ENCODE peak calls at places on chromosomes 2 and 18, in seven cellular contexts. J is AG04450; K is upper lobe of right lung; E is adrenal gland; P is A673; Q is ovary; R is CD4-positive, CD25-positive, alpha-beta regulatory T cell. Y is an unnamed sample.

GRCh38 chr2:10814571-10815331 is 2.2 kb upstream of the PDIA6 start:
- DNase-seq in J (no peak), K (no peak), E (no peak), P (peak; percentile 45), Q (no peak), R (no peak), Y (no peak)

GRCh38 chr2:224927671-224928173 is 114.5 kb downstream of the DOCK10 start:
- DNase-seq in J (peak; percentile 60), K (no peak), E (no peak), P (no peak), Q (no peak), R (peak; percentile 85), Y (no peak)

GRCh38 chr2:127061377-127062273 is 45.3 kb downstream of the BIN1 start:
- DNase-seq in J (no peak), K (no peak), E (no peak), P (peak; percentile 56), Q (no peak), R (no peak), Y (no peak)

GRCh38 chr2:202643012-202643858 is 8.5 kb downstream of the FAM117B start:
- DNase-seq in J (no peak), K (no peak), E (no peak), P (no peak), Q (no peak), R (peak; percentile 73), Y (no peak)

GRCh38 chr18:10330428-10330827 is 124.0 kb upstream of the APCDD1 start:
- DNase-seq in J (no peak), K (no peak), E (no peak), P (no peak), Q (no peak), R (no peak), Y (no peak)

GRCh38 chr2:184598313-184599053 is at the start of gene ZNF804A:
- DNase-seq in J (no peak), K (peak; percentile 75), E (peak; percentile 45), P (peak; percentile 87), Q (peak; percentile 48), R (no peak), Y (peak; percentile 36)

GRCh38 chr2:3430211-3430610 is 50.7 kb downstream of the TRAPPC12 start:
- DNase-seq in J (no peak), K (no peak), E (no peak), P (no peak), Q (no peak), R (no peak), Y (no peak)

GRCh38 chr2:61172671-61173070 is 10.7 kb downstream of the C2orf74 start:
- DNase-seq in J (no peak), K (no peak), E (no peak), P (no peak), Q (no peak), R (no peak), Y (no peak)

GRCh38 chr2:204901591-204901990 is 356.3 kb downstream of the PARD3B start:
- DNase-seq in J (no peak), K (no peak), E (no peak), P (no peak), Q (no peak), R (no peak), Y (no peak)

GRCh38 chr2:79219383-79219988 is 59.9 kb upstream of the REG3A start:
- DNase-seq in J (no peak), K (no peak), E (peak; percentile 54), P (peak; percentile 64), Q (no peak), R (peak; percentile 43), Y (peak; percentile 8)

GRCh38 chr2:10258326-10258725 is 44.4 kb upstream of the HPCAL1 start:
- DNase-seq in J (no peak), K (peak; percentile 15), E (no peak), P (no peak), Q (no peak), R (no peak), Y (no peak)

GRCh38 chr2:55361465-55362189 is 58.0 kb downstream of the CCDC88A start:
- DNase-seq in J (no peak), K (no peak), E (no peak), P (no peak), Q (no peak), R (no peak), Y (peak; percentile 15)

GRCh38 chr2:185391571-185391970 is 347.0 kb upstream of the FSIP2 start:
- DNase-seq in J (no peak), K (no peak), E (no peak), P (no peak), Q (no peak), R (no peak), Y (no peak)

GRCh38 chr2:232420073-232420454 is 13.4 kb downstream of the ALPG start:
- DNase-seq in J (no peak), K (peak; percentile 59), E (no peak), P (no peak), Q (no peak), R (no peak), Y (no peak)

GRCh38 chr18:65753520-65753919 is 2.7 kb downstream of the CDH7 start:
- DNase-seq in J (no peak), K (no peak), E (no peak), P (peak; percentile 87), Q (no peak), R (no peak), Y (no peak)

GRCh38 chr2:86498468-86499260 is 57.5 kb downstream of the KDM3A start:
- DNase-seq in J (no peak), K (no peak), E (no peak), P (no peak), Q (no peak), R (no peak), Y (no peak)

GRCh38 chr2:86500325-86500724 is 59.2 kb downstream of the KDM3A start:
- DNase-seq in J (no peak), K (no peak), E (no peak), P (no peak), Q (no peak), R (peak; percentile 39), Y (no peak)

GRCh38 chr2:86499326-86499725 is 58.2 kb downstream of the KDM3A start:
- DNase-seq in J (no peak), K (no peak), E (no peak), P (no peak), Q (no peak), R (no peak), Y (no peak)
- H3K9me3 ChIP-seq in J (peaks cover 15% of the 10 kb centered on the region), K (no peaks in the 10 kb centered on the region), E (no peaks in the 10 kb centered on the region), P (peaks cover 14% of the 10 kb centered on the region), Q (peaks cover 7% of the 10 kb centered on the region), R (peaks cover 25% of the 10 kb centered on the region), Y (peaks cover 22% of the 10 kb centered on the region)

DNA sequence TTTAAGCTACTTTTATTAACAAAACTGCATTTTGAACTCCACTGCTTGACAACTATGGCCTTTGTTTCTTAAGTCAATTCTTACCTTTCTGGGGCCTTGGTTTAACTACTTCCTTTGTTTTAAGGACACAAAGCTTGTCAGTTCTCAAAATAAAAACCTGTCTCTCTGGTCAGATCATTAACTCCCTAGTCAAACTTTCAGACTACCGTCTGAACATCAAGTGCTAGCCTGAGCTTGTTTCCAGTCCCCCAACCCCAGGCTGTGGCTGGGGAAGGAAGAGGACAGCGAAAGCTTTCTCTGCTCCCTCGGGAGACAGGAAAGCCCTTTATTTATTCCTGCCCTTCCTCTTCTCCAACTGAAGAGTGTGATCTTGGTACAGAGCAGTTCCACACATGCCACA is 1.7 kb downstream of the SH3YL1 start:
- DNase-seq in J (no peak), K (no peak), E (no peak), P (no peak), Q (no peak), R (no peak), Y (no peak)
- H3K27ac ChIP-seq in J (no peak overlapping the region), K (peak overlapping the region; percentile 83), E (peak overlapping the region; percentile 16), P (no peak overlapping the region), Q (no peak overlapping the region), R (no peak overlapping the region), Y (no peak overlapping the region)

GRCh38 chr18:80022613-80023012 is 11.6 kb upstream of the RBFA start:
- DNase-seq in J (no peak), K (no peak), E (no peak), P (peak; percentile 30), Q (no peak), R (peak; percentile 29), Y (no peak)
- H3K9me3 ChIP-seq in J (peaks cover 53% of the 10 kb centered on the region), K (peaks cover 64% of the 10 kb centered on the region), E (peaks cover 9% of the 10 kb centered on the region), P (peaks cover 62% of the 10 kb centered on the region), Q (peaks cover 66% of the 10 kb centered on the region), R (peaks cover 81% of the 10 kb centered on the region), Y (peaks cover 35% of the 10 kb centered on the region)

GRCh38 chr2:26722328-26722727 is 29.8 kb downstream of the KCNK3 start:
- DNase-seq in J (no peak), K (no peak), E (no peak), P (no peak), Q (no peak), R (no peak), Y (no peak)

GRCh38 chr2:26722911-26723310 is 30.4 kb downstream of the KCNK3 start:
- DNase-seq in J (no peak), K (no peak), E (no peak), P (no peak), Q (no peak), R (no peak), Y (no peak)

GRCh38 chr2:26724004-26724750 is 31.7 kb downstream of the KCNK3 start:
- DNase-seq in J (no peak), K (peak; percentile 85), E (peak; percentile 95), P (peak; percentile 29), Q (peak; percentile 83), R (no peak), Y (no peak)

GRCh38 chr2:26724784-26725515 is 32.4 kb downstream of the KCNK3 start:
- DNase-seq in J (no peak), K (no peak), E (peak; percentile 57), P (no peak), Q (peak; percentile 33), R (no peak), Y (no peak)

DNA sequence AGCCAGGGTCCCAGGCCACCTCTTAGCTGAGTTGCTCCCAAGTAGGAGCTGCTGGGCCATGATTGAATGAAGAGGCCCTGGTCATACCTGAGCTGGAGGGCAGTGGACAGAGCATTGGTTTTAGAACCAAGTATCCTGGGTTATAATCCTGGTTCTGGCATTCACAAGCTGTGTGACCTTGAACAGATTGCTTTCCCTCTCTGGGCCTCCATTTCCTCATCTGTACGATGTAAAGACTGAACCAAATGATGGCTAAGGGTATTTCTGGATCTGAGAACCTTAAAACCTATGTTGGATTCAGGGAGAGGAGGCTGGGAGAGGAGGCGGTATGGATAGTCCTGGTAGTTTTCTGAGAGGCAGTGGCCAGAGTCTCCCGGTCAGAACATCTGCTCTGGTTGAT is 31.0 kb downstream of the KCNK3 start:
- DNase-seq in J (no peak), K (no peak), E (no peak), P (no peak), Q (no peak), R (no peak), Y (no peak)
- H3K27ac ChIP-seq in J (no peak overlapping the region), K (peak overlapping the region; percentile 58), E (peak overlapping the region; percentile 96), P (no peak overlapping the region), Q (peak overlapping the region; percentile 69), R (no peak overlapping the region), Y (no peak overlapping the region)

DNA sequence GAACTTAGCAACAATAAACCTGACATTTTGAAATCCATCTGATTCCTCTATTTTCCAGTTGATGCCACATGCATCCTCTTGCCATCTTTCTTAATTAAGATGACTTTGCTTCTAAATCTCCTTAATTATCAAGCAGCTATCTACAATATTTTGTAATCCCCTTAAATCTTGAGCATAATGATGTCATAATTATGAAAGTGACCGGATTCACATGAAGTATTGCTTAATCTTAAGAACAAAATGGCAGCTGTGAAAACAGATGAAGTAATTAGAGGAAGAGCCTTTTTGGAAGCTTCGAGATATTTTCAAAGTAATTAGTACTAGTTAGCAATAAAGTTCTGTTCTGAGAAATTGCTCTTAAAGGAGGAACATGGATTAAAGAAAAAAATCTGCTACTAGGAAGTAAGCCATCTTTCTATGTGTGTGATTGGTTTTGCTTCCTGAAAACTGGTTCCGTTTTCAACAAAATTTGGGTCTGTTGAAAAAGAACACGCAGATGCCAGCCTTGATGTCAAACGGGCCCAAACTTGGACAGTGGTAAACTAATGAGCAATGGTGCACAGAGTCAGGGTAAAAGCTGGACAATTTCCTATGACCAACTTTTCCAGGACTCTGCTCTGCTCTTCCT is 18.3 kb downstream of the CLUL1 start:
- DNase-seq in J (no peak), K (no peak), E (no peak), P (no peak), Q (no peak), R (no peak), Y (no peak)
- H3K9me3 ChIP-seq in J (no peaks in the 10 kb centered on the region), K (no peaks in the 10 kb centered on the region), E (no peaks in the 10 kb centered on the region), P (no peaks in the 10 kb centered on the region), Q (no peaks in the 10 kb centered on the region), R (no peaks in the 10 kb centered on the region), Y (no peaks in the 10 kb centered on the region)

Y was measured in GM12878.